ENCODE peak calls at places on chromosomes 3 and 15, in four cellular contexts. T is PC-3; E is epithelial cell of esophagus; X is stimulated activated CD4-positive, alpha-beta T cell treated with anti-CD3 and anti-CD28 coated beads, Interleukin-12 subunit alpha, Interleukin-12 subunit beta, amount 100 ng/mL, for 48 hours. Z is an unnamed sample.
A peak's percentile ranks its signal among the peaks of the same experiment; 100 is the strongest.

GRCh38 chr3:161221881-161222600 is 930 bp downstream of the NMD3 start:
- DNase-seq in T (peak; percentile 28), E (peak; percentile 34), X (no peak), Z (no peak)

GRCh38 chr3:42148982-42149432 is 57.9 kb downstream of the TRAK1 start:
- DNase-seq in T (peak; percentile 37), E (peak; percentile 77), X (no peak), Z (no peak)

GRCh38 chr3:129526121-129526900 is 2.1 kb upstream of the RHO start:
- DNase-seq in T (no peak), E (no peak), X (no peak), Z (no peak)

GRCh38 chr15:94086360-94086759 is 145.0 kb upstream of the MCTP2 start:
- DNase-seq in T (no peak), E (peak; percentile 18), X (no peak), Z (no peak)

GRCh38 chr15:75732206-75732808 is 19.7 kb upstream of the CSPG4 start:
- DNase-seq in T (no peak), E (no peak), X (no peak), Z (no peak)

GRCh38 chr3:126607214-126607908 is 47.6 kb downstream of the TXNRD3 start:
- DNase-seq in T (peak; percentile 43), E (peak; percentile 56), X (no peak), Z (no peak)

GRCh38 chr15:83565133-83565532 is 88.8 kb upstream of the ADAMTSL3 start:
- DNase-seq in T (no peak), E (no peak), X (no peak), Z (no peak)

GRCh38 chr3:13749063-13749764 is 130.7 kb downstream of the WNT7A start:
- DNase-seq in T (no peak), E (no peak), X (no peak), Z (no peak)

GRCh38 chr15:78460737-78461136 is 22.7 kb downstream of the IREB2 start:
- DNase-seq in T (no peak), E (no peak), X (no peak), Z (no peak)

GRCh38 chr3:141796436-141797166 is 33.4 kb downstream of the GRK7 start:
- DNase-seq in T (no peak), E (no peak), X (peak; percentile 71), Z (no peak)

GRCh38 chr15:85880501-85881190 is 85.9 kb upstream of the KLHL25 start:
- DNase-seq in T (no peak), E (no peak), X (no peak), Z (no peak)

GRCh38 chr15:64029111-64029510 is 17.2 kb downstream of the DAPK2 start:
- DNase-seq in T (no peak), E (no peak), X (no peak), Z (no peak)

Z was measured in lower leg skin.